ENCODE peak calls at places on chromosome 19, in seven cellular contexts. M is A549, W is H9, C is cardiac fibroblast, D is choroid plexus epithelial cell, G is heart right ventricle, X is neural crest cell. Z is an unnamed sample.

GRCh38 chr19:50739841-50740426 is 16.8 kb downstream of the CLEC11A start:
- DNase-seq in M (no peak), W (peak; percentile 78), C (no peak), D (no peak), G (no peak), X (no peak), Z (no peak)

GRCh38 chr19:39405930-39406655 is 554 bp upstream of the ZFP36 start:
- DNase-seq in M (no peak), W (peak; percentile 80), C (no peak), D (peak; percentile 44), G (no peak), X (no peak), Z (peak; percentile 77)

GRCh38 chr19:49690656-49691242 is at the start of gene CPT1C:
- DNase-seq in M (no peak), W (peak; percentile 93), C (peak; percentile 69), D (peak; percentile 71), G (peak; percentile 82), X (peak; percentile 84), Z (peak; percentile 86)

GRCh38 chr19:1041835-1042685 is 2.2 kb downstream of the ABCA7 start:
- DNase-seq in M (peak; percentile 97), W (peak; percentile 27), C (peak; percentile 50), D (no peak), G (no peak), X (no peak), Z (no peak)

GRCh38 chr19:33705090-33705847 is 83.5 kb downstream of the CHST8 start:
- DNase-seq in M (no peak), W (no peak), C (no peak), D (no peak), G (no peak), X (no peak), Z (no peak)

GRCh38 chr19:55520691-55521292 is 16.1 kb downstream of the SBK2 start:
- DNase-seq in M (no peak), W (no peak), C (no peak), D (no peak), G (no peak), X (no peak), Z (no peak)

GRCh38 chr19:39631178-39631577 is 24.5 kb upstream of the LGALS16 start:
- DNase-seq in M (no peak), W (no peak), C (no peak), D (no peak), G (no peak), X (no peak), Z (no peak)

GRCh38 chr19:28746486-28746885 is 466.5 kb downstream of the UQCRFS1 start:
- DNase-seq in M (no peak), W (no peak), C (peak; percentile 4), D (no peak), G (no peak), X (no peak), Z (no peak)

GRCh38 chr19:48405850-48406249 is 12.4 kb downstream of the GRIN2D start:
- DNase-seq in M (peak; percentile 67), W (no peak), C (no peak), D (no peak), G (no peak), X (no peak), Z (no peak)

GRCh38 chr19:42091300-42092266 is 15.6 kb downstream of the ZNF574 start:
- DNase-seq in M (peak; percentile 66), W (no peak), C (peak; percentile 81), D (no peak), G (no peak), X (no peak), Z (no peak)

GRCh38 chr19:522726-523125 is 8.8 kb upstream of the CDC34 start:
- DNase-seq in M (no peak), W (no peak), C (no peak), D (no peak), G (no peak), X (no peak), Z (no peak)

GRCh38 chr19:38682872-38683392 is 35.5 kb downstream of the ACTN4 start:
- DNase-seq in M (no peak), W (no peak), C (no peak), D (no peak), G (no peak), X (no peak), Z (no peak)

GRCh38 chr19:58229255-58229639 is 533 bp downstream of the ZNF544 start:
- DNase-seq in M (peak; percentile 56), W (peak; percentile 55), C (peak; percentile 37), D (peak; percentile 62), G (no peak), X (no peak), Z (no peak)

GRCh38 chr19:34276614-34277013 is 22.3 kb downstream of the GARRE1 start:
- DNase-seq in M (no peak), W (no peak), C (no peak), D (no peak), G (no peak), X (no peak), Z (no peak)

GRCh38 chr19:35717665-35718344 is at the start of gene KMT2B:
- DNase-seq in M (peak; percentile 98), W (peak; percentile 98), C (no peak), D (no peak), G (no peak), X (peak; percentile 87), Z (peak; percentile 96)

GRCh38 chr19:40995355-40995754 is 4.3 kb downstream of the CYP2B6 start:
- DNase-seq in M (no peak), W (no peak), C (no peak), D (no peak), G (no peak), X (no peak), Z (no peak)

GRCh38 chr19:44718441-44719261 is 19.7 kb downstream of the CEACAM16 start:
- DNase-seq in M (peak; percentile 95), W (peak; percentile 89), C (peak; percentile 59), D (no peak), G (peak; percentile 75), X (no peak), Z (no peak)

GRCh38 chr19:10299545-10300458 is 9.8 kb downstream of the ZGLP1 start:
- DNase-seq in M (no peak), W (no peak), C (no peak), D (no peak), G (no peak), X (no peak), Z (peak; percentile 37)

GRCh38 chr19:55116232-55117062 is 990 bp downstream of the PPP1R12C start:
- DNase-seq in M (peak; percentile 67), W (no peak), C (peak; percentile 67), D (peak; percentile 74), G (peak; percentile 67), X (peak; percentile 29), Z (peak; percentile 85)

GRCh38 chr19:30719189-30719990 is 347.2 kb downstream of the ZNF536 start:
- DNase-seq in M (peak; percentile 33), W (peak; percentile 41), C (peak; percentile 18), D (peak; percentile 23), G (peak; percentile 84), X (peak; percentile 22), Z (peak; percentile 55)

GRCh38 chr19:11423804-11424318 is 4.7 kb upstream of the RGL3 start:
- DNase-seq in M (no peak), W (peak; percentile 43), C (no peak), D (no peak), G (no peak), X (no peak), Z (no peak)

GRCh38 chr19:32309711-32310390 is 35.6 kb upstream of the ZNF507 start:
- DNase-seq in M (no peak), W (no peak), C (no peak), D (no peak), G (no peak), X (no peak), Z (no peak)

GRCh38 chr19:3203754-3204645 is 18.3 kb downstream of the NCLN start:
- DNase-seq in M (no peak), W (no peak), C (no peak), D (no peak), G (no peak), X (no peak), Z (no peak)

GRCh38 chr19:42032428-42032827 is 37.6 kb downstream of the GRIK5 start:
- DNase-seq in M (no peak), W (peak; percentile 55), C (no peak), D (no peak), G (no peak), X (no peak), Z (no peak)

GRCh38 chr19:5137571-5138124 is 168.7 kb downstream of the KDM4B start:
- DNase-seq in M (no peak), W (peak; percentile 92), C (no peak), D (no peak), G (no peak), X (no peak), Z (no peak)
- TF ChIP-seq CTCF in M (no peak), W (peak; percentile 89), C (peak; percentile 1), D (peak; percentile 41), G (peak; percentile 18), X (peak; percentile 45), Z (peak; percentile 50)

GRCh38 chr19:2139385-2140192 is 11.8 kb downstream of the AP3D1 start:
- DNase-seq in M (no peak), W (no peak), C (no peak), D (no peak), G (no peak), X (no peak), Z (no peak)

GRCh38 chr19:2136796-2137195 is 14.6 kb downstream of the AP3D1 start:
- DNase-seq in M (no peak), W (peak; percentile 76), C (no peak), D (no peak), G (no peak), X (no peak), Z (no peak)

GRCh38 chr19:2135474-2136402 is 15.6 kb downstream of the AP3D1 start:
- DNase-seq in M (no peak), W (no peak), C (no peak), D (no peak), G (no peak), X (no peak), Z (no peak)

GRCh38 chr19:2140193-2140545 is 11.2 kb downstream of the AP3D1 start:
- DNase-seq in M (no peak), W (no peak), C (no peak), D (no peak), G (no peak), X (no peak), Z (no peak)

GRCh38 chr19:2138061-2138728 is 13.2 kb downstream of the AP3D1 start:
- DNase-seq in M (no peak), W (no peak), C (no peak), D (no peak), G (no peak), X (no peak), Z (no peak)
- TF ChIP-seq CTCF in M (no peak), W (no peak), C (no peak), D (no peak), G (no peak), X (no peak), Z (no peak)

GRCh38 chr19:17469371-17470203 is 737 bp upstream of the SLC27A1 start:
- DNase-seq in M (peak; percentile 97), W (peak; percentile 97), C (peak; percentile 96), D (peak; percentile 98), G (peak; percentile 95), X (peak; percentile 81), Z (peak; percentile 55)
- TF ChIP-seq CTCF in M (no peak), W (no peak), C (no peak), D (no peak), G (no peak), X (no peak), Z (no peak)

GRCh38 chr19:17296278-17296677 is 6.9 kb downstream of the ABHD8 start:
- DNase-seq in M (peak; percentile 73), W (no peak), C (no peak), D (peak; percentile 55), G (no peak), X (no peak), Z (no peak)
- TF ChIP-seq CTCF in M (no peak), W (peak; percentile 11), C (no peak), D (peak; percentile 31), G (no peak), X (no peak), Z (no peak)

GRCh38 chr19:46404039-46404883 is 9.1 kb downstream of the CCDC8 start:
- DNase-seq in M (peak; percentile 80), W (peak; percentile 83), C (no peak), D (no peak), G (peak; percentile 48), X (peak; percentile 52), Z (no peak)
- TF ChIP-seq CTCF in M (peak; percentile 32), W (no peak), C (no peak), D (peak; percentile 11), G (no peak), X (peak; percentile 45), Z (no peak)

Z was measured in dorsolateral prefrontal cortex.